ENCODE peak calls at places on chromosomes 1 and 21, in six cellular contexts. F is DND-41; X is MCF 10A; Y is CD4-positive, alpha-beta T cell; J is endothelial cell; T is heart left ventricle. O is an unnamed sample.

GRCh38 chr1:49556676-49557234 is 467.0 kb downstream of the AGBL4 start:
- DNase-seq in F (no peak), X (no peak), Y (no peak), J (no peak), T (no peak), O (no peak)

GRCh38 chr1:154987326-154987725 is 4.2 kb downstream of the FLAD1 start:
- DNase-seq in F (no peak), X (peak; percentile 79), Y (no peak), J (no peak), T (no peak), O (no peak)

GRCh38 chr1:222404710-222405109 is 143.2 kb downstream of the HHIPL2 start:
- DNase-seq in F (no peak), X (no peak), Y (no peak), J (no peak), T (no peak), O (no peak)

GRCh38 chr21:32248616-32249550 is 30.0 kb downstream of the MIS18A start:
- DNase-seq in F (no peak), X (no peak), Y (no peak), J (no peak), T (no peak), O (no peak)

GRCh38 chr21:35046223-35046690 is 2.8 kb downstream of the RUNX1 start:
- DNase-seq in F (no peak), X (no peak), Y (no peak), J (no peak), T (no peak), O (no peak)

GRCh38 chr1:3477241-3478109 is 23.0 kb downstream of the ARHGEF16 start:
- DNase-seq in F (no peak), X (no peak), Y (no peak), J (peak; percentile 62), T (no peak), O (no peak)

GRCh38 chr21:44054710-44055109 is 42.6 kb downstream of the TRAPPC10 start:
- DNase-seq in F (no peak), X (no peak), Y (no peak), J (no peak), T (no peak), O (no peak)

GRCh38 chr1:57222307-57222706 is 201.6 kb downstream of the DAB1 start:
- DNase-seq in F (no peak), X (no peak), Y (no peak), J (no peak), T (no peak), O (no peak)

GRCh38 chr1:29271724-29272123 is 35.4 kb downstream of the PTPRU start:
- DNase-seq in F (no peak), X (peak; percentile 70), Y (no peak), J (peak; percentile 41), T (peak; percentile 83), O (peak; percentile 85)

GRCh38 chr21:45983981-45984551 is 2.5 kb downstream of the COL6A1 start:
- DNase-seq in F (no peak), X (no peak), Y (no peak), J (peak; percentile 6), T (peak; percentile 74), O (no peak)

GRCh38 chr1:86441997-86442396 is 18.0 kb downstream of the CLCA2 start:
- DNase-seq in F (no peak), X (no peak), Y (no peak), J (no peak), T (no peak), O (no peak)

GRCh38 chr1:2042830-2043773 is 7.1 kb upstream of the PRKCZ start:
- DNase-seq in F (no peak), X (no peak), Y (no peak), J (peak; percentile 35), T (no peak), O (no peak)

GRCh38 chr1:109878531-109878930 is 32.1 kb upstream of the CSF1 start:
- DNase-seq in F (no peak), X (no peak), Y (no peak), J (no peak), T (no peak), O (no peak)

DNA sequence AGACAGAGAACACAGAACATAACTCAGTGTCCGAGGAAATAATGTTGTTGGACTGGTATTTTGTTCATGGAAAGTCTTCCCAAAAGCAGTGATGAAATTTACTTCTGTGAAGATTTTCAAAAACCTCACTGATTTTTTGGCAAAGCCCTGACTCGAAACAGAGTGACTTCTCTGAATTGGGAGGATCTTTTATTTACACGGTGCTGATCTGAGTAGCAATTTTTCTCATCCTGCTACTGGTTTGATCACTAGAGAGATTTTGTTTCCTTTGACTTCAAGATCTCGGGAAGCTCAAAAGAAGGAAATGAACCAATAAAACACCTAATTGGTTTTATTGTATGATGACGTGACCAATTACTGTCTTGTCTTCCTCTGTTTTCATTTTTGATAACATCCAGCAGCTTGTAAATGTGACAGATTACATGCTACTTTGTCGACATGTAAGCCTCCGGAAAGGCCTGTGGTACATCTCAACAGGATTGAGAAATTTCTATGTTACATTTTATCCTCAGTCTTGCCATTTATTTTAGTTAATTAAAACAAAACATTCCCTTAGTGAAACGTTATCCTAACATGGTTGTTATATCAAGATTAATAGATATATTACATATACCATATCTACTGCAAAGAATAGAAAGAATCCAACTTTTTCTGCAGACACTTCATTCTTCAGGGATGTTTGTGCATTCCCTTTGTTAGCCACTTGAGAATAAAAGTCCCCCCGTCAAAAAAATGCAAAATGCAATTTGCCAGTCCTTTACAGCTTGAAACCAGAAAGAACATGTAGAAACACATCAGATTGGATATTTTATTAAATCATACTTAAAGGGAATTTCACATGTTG is 42.8 kb upstream of the IFI44L start:
- DNase-seq in F (no peak), X (no peak), Y (no peak), J (no peak), T (no peak), O (no peak)
- TF ChIP-seq CTCF in F (no peak), X (no peak), Y (no peak), J (no peak), T (no peak), O (no peak)

GRCh38 chr1:181676269-181676668 is 193.0 kb downstream of the CACNA1E start:
- DNase-seq in F (peak; percentile 10), X (peak; percentile 77), Y (no peak), J (peak; percentile 44), T (no peak), O (peak; percentile 42)
- TF ChIP-seq CTCF in F (peak; percentile 56), X (peak; percentile 75), Y (no peak), J (peak; percentile 37), T (peak; percentile 30), O (peak; percentile 12)

GRCh38 chr1:23529146-23530088 is 1.6 kb downstream of the E2F2 start:
- DNase-seq in F (peak; percentile 53), X (peak; percentile 35), Y (no peak), J (no peak), T (no peak), O (no peak)

GRCh38 chr1:23530089-23530749 is 814 bp downstream of the E2F2 start:
- DNase-seq in F (peak; percentile 57), X (peak; percentile 25), Y (no peak), J (no peak), T (no peak), O (no peak)

GRCh38 chr1:23533288-23534130 is 2.5 kb upstream of the E2F2 start:
- DNase-seq in F (no peak), X (no peak), Y (no peak), J (no peak), T (no peak), O (no peak)

GRCh38 chr1:23531695-23532094 is 662 bp upstream of the E2F2 start:
- DNase-seq in F (no peak), X (no peak), Y (no peak), J (no peak), T (no peak), O (no peak)

DNA sequence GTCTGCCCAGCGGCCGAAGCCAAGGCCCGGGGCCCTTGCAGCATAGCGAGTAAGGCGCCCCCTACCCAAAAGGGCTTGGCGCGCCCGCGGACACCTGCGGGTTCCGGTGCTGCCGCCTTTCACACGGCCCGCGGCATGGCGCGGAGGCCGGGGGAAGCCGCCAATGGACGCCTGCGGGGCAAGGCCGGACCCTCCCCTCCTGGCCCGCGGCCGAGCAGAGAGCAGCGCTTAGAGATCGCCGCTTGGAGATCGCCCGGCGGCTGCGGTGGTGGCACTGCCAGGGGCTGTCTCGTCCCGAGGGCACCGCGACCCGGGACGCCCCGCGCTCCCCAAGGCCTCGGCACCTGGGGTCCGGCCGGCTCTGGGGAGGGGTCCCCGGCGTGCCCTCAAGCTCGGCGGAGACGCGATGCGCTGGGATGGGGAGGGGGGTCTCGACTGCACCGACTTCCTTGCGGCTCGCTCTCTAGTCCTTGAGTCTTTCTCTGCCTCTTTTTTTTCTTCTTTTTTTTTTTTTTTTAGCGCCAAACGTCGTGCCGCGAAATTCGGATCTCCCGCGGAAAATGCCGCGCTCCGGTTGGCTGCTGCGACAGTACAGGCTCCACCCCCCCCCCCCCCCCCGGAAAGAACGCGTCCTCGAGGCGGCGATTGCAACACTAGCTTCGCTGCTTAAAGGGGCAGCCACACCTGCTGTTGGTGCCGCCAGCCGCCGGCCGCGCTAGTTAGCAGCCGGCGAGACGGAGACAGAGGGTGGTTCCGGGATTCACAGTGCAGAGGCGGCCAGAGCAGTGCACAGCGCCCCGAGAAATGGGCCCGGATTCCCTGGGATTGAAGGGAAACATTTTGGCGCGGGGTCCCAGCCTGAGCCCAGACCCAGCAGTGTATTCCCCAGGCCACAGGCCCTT is at the start of gene E2F2:
- DNase-seq in F (peak; percentile 90), X (peak; percentile 88), Y (peak; percentile 80), J (peak; percentile 62), T (peak; percentile 90), O (peak; percentile 68)
- TF ChIP-seq CTCF in F (peak; percentile 56), X (no peak), Y (no peak), J (no peak), T (peak; percentile 30), O (no peak)

GRCh38 chr1:202957733-202958543 is at the start of gene ADIPOR1:
- DNase-seq in F (peak; percentile 89), X (peak; percentile 96), Y (peak; percentile 95), J (peak; percentile 89), T (peak; percentile 94), O (peak; percentile 97)
- TF ChIP-seq CTCF in F (no peak), X (peak; percentile 19), Y (peak; percentile 22), J (peak; percentile 21), T (peak; percentile 38), O (no peak)

GRCh38 chr1:227779651-227780050 is 35.8 kb upstream of the PRSS38 start:
- DNase-seq in F (no peak), X (no peak), Y (peak; percentile 11), J (no peak), T (no peak), O (no peak)
- TF ChIP-seq CTCF in F (no peak), X (no peak), Y (no peak), J (no peak), T (no peak), O (no peak)

O was measured in Calu3.